ENCODE peak calls at places on chromosomes 13 and 19, in seven cellular contexts. V is fibroblast of mammary gland, N is heart left ventricle, X is tibial artery, O is hepatocyte, I is HCT116, K is GM12865. W is an unnamed sample.

GRCh38 chr13:67119481-67119883 is 110.7 kb downstream of the PCDH9 start:
- DNase-seq in X (no peak), K (no peak), N (no peak), O (no peak), I (peak; percentile 8), V (peak; percentile 93), W (peak; percentile 97)

GRCh38 chr19:47253467-47253881 is 2.9 kb upstream of the CCDC9 start:
- DNase-seq in I (no peak), V (peak; percentile 76), K (no peak), O (peak; percentile 27), X (no peak), N (no peak), W (peak; percentile 89)

GRCh38 chr19:47176071-47176626 is 45.5 kb downstream of the SAE1 start:
- DNase-seq in I (no peak), V (peak; percentile 88), O (no peak), X (no peak), K (no peak), N (no peak), W (peak; percentile 65)

GRCh38 chr19:3712663-3713531 is 4.7 kb downstream of the TJP3 start:
- DNase-seq in N (no peak), O (no peak), I (peak; percentile 37), K (no peak), X (no peak), V (no peak), W (no peak)

GRCh38 chr19:2385053-2385721 is 25.1 kb downstream of the TMPRSS9 start:
- DNase-seq in K (no peak), I (peak; percentile 97), O (peak; percentile 76), V (peak; percentile 95), N (no peak), X (no peak), W (peak; percentile 81)

GRCh38 chr13:92494915-92495314 is 731.7 kb upstream of the GPC6 start:
- DNase-seq in K (no peak), V (no peak), X (no peak), I (no peak), O (no peak), N (no peak), W (no peak)

GRCh38 chr13:91398413-91399188 is at the start of gene GPC5:
- DNase-seq in X (peak; percentile 84), N (peak; percentile 59), O (peak; percentile 86), V (peak; percentile 43), K (peak; percentile 82), I (peak; percentile 10), W (peak; percentile 43)

GRCh38 chr13:19643652-19644051 is 10.2 kb downstream of the MPHOSPH8 start:
- DNase-seq in K (no peak), O (no peak), V (no peak), I (no peak), N (no peak), X (no peak), W (no peak)

GRCh38 chr19:54129617-54129996 is 8.0 kb upstream of the CNOT3 start:
- DNase-seq in V (no peak), X (no peak), K (no peak), O (no peak), I (no peak), N (no peak), W (no peak)

GRCh38 chr19:38629568-38629967 is 10.6 kb downstream of the EIF3K start:
- DNase-seq in X (no peak), K (no peak), N (no peak), O (no peak), V (no peak), I (no peak), W (no peak)

GRCh38 chr19:30116984-30117555 is 175.0 kb downstream of the URI1 start:
- DNase-seq in X (no peak), N (no peak), I (no peak), O (no peak), K (no peak), V (no peak), W (no peak)

GRCh38 chr19:1019980-1020867 is 699 bp downstream of the TMEM259 start:
- DNase-seq in O (no peak), I (no peak), V (no peak), X (no peak), K (peak; percentile 39), N (peak; percentile 41), W (no peak)

GRCh38 chr19:9189538-9189937 is 10.8 kb downstream of the OR7D2 start:
- DNase-seq in O (no peak), N (no peak), X (no peak), K (no peak), V (no peak), I (no peak), W (no peak)

GRCh38 chr13:60922526-60923231 is 493.0 kb downstream of the PCDH20 start:
- DNase-seq in X (no peak), K (no peak), V (no peak), O (no peak), I (no peak), N (no peak), W (no peak)

GRCh38 chr13:106661236-106661635 is 93.3 kb upstream of the ARGLU1 start:
- DNase-seq in N (no peak), V (no peak), X (no peak), K (no peak), O (no peak), I (no peak), W (no peak)

DNA sequence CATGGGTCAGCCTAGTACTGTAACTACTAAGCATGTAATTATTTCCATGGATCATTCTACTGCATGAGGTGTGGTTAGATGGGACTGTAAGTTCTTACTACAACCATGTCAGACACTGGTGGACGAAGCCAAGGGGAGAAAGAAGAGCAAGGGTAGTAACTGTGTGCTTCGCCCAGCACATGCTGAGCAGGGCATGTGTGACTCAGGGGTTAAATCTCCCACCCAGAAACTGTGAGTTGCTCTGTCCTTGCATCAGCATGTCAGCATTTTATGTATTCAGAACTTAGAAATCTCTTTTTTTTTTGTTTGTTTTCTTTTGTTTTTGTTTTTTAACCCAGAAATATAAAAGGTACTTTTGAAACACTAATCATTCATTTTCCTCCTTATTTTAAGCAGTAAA is 436.6 kb upstream of the KLF12 start:
- DNase-seq in I (peak; percentile 2), N (no peak), K (no peak), X (no peak), V (peak; percentile 47), O (no peak), W (peak; percentile 91)
- TF ChIP-seq CTCF in I (no peak), N (no peak), K (no peak), X (no peak), V (no peak), O (no peak), W (no peak)

DNA sequence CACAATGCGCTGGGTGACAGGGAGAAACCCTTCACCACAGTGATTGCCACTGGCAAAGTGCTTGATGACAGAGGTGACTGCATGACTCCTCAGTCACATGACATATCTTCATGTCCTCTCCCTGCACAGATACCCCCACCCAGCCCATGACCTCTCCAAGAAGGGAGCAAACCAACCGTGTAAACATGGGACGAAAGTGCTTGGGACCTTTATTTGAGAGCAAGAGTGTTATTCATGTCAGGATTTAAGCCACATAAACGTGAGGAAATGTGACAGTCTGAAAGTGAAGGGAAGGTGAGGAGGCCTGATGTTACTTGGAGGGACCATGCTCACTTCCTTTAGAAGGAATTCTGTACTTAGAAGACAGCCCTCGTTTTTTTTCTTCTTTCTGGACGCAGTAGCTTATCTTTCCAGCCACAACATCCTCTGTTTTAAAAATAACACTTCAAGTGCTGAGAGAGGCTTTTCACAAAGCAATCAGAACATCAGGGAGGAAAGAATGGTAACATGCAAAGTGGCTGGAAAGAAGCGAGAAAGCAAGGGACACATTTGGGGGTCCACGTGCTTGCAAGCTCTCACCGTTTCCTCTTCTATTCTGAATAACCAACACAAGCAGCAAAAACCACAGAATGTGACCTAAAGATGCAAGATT is 35.6 kb downstream of the EPS15L1 start:
- DNase-seq in K (peak; percentile 55), X (no peak), N (no peak), V (no peak), O (no peak), I (no peak), W (peak; percentile 79)
- H3K4me3 ChIP-seq in K (no peak overlapping the region), X (no peak overlapping the region), N (no peak overlapping the region), V (no peak overlapping the region), O (no peak overlapping the region), I (no peak overlapping the region), W (no peak overlapping the region)

GRCh38 chr19:58400638-58400915 is 5.1 kb downstream of the RNF225 start:
- DNase-seq in N (no peak), K (no peak), V (no peak), X (no peak), I (no peak), O (no peak), W (no peak)

GRCh38 chr19:58401825-58402433 is 6.5 kb downstream of the RNF225 start:
- DNase-seq in N (no peak), X (no peak), I (no peak), V (peak; percentile 23), O (no peak), K (no peak), W (no peak)

GRCh38 chr19:58399903-58400637 is 4.6 kb downstream of the RNF225 start:
- DNase-seq in V (no peak), O (no peak), N (no peak), I (no peak), X (peak; percentile 51), K (no peak), W (no peak)

GRCh38 chr19:58398545-58398944 is 3.1 kb downstream of the RNF225 start:
- DNase-seq in X (no peak), O (no peak), V (no peak), N (no peak), I (no peak), K (no peak), W (no peak)

DNA sequence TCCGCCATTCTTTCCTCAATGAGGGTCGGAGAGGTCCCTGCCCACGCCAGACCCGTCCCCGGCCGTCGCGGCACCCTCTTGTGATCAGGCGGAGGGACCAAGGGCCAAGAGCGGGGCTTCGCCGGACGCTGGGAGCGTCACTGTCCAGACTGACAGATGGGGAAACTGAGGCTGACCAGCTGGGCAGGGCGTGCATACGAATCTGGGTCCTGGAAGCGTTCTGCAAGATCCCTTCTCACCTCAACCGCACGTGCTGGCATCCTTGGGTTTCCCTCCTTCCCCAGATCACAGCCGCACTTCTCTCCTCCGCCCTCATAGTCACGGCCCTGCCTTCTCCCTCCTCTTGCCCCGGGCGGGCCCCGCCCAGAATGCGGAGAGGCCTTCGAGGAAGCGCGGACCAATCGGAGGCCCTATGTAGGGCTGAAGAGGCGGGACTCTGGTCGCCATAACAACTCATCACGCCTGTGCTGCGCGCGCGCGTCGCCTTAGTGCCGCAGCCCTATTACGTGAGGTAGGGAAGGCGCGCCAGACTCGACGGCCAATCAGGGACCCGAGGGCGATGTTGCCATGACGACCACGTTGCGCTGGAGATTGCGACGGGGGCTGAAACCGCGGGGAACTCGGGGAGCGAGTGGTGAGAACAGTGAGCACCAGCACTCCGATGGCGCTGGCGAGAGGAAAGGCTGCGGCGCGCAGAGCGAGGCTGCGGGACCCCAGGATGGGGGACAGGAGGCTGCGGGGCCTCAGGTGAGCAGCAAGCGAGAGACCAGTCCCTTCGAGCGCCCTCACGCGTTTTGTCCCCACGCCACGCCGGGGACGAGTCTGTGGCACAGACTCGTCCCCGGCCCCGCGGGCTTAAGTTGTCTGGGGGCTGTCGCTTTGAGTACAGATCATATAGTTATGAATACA is 5.7 kb downstream of the RNF225 start:
- DNase-seq in K (peak; percentile 100), V (peak; percentile 99), X (peak; percentile 99), N (peak; percentile 99), I (peak; percentile 99), O (peak; percentile 100), W (peak; percentile 100)
- TF ChIP-seq CTCF in K (no peak), V (no peak), X (peak; percentile 9), N (peak; percentile 15), I (no peak), O (peak; percentile 13), W (peak; percentile 10)

GRCh38 chr19:41862445-41862986 is 2.5 kb downstream of the RPS19 start:
- DNase-seq in N (no peak), I (no peak), X (no peak), K (peak; percentile 32), O (no peak), V (no peak), W (no peak)
- H3K4me3 ChIP-seq in N (no peak overlapping the region), I (no peak overlapping the region), X (no peak overlapping the region), K (peak overlapping the region; percentile 99), O (no peak overlapping the region), V (peak overlapping the region; percentile 84), W (peak overlapping the region; percentile 6)